ENCODE peak calls at places on chromosomes 3 and 15, in nine cellular contexts. One of them, this sample, is unnamed.

GRCh38 chr3:177641206-177641605 is 443.9 kb upstream of the TBL1XR1 start:
- DNase-seq in transverse colon: no peak
- DNase-seq in IMR-90: no peak
- DNase-seq in ovary: no peak
- DNase-seq in uterus: no peak
- DNase-seq in breast epithelium: no peak
- DNase-seq in K562: no peak
- DNase-seq in sigmoid colon: no peak
- DNase-seq in body of pancreas: no peak
- DNase-seq in this sample: no peak

GRCh38 chr3:43790476-43790875 is 99.7 kb downstream of the ABHD5 start:
- DNase-seq in transverse colon: no peak
- DNase-seq in IMR-90: no peak
- DNase-seq in ovary: no peak
- DNase-seq in uterus: no peak
- DNase-seq in breast epithelium: no peak
- DNase-seq in K562: no peak
- DNase-seq in sigmoid colon: no peak
- DNase-seq in body of pancreas: no peak
- DNase-seq in this sample: no peak

GRCh38 chr3:71022552-71023335 is 560.8 kb downstream of the FOXP1 start:
- DNase-seq in transverse colon: no peak
- DNase-seq in IMR-90: peak
- DNase-seq in ovary: no peak
- DNase-seq in uterus: no peak
- DNase-seq in breast epithelium: no peak
- DNase-seq in K562: no peak
- DNase-seq in sigmoid colon: no peak
- DNase-seq in body of pancreas: no peak
- DNase-seq in this sample: peak

GRCh38 chr3:67382551-67382950 is 271.9 kb downstream of the SUCLG2 start:
- DNase-seq in transverse colon: no peak
- DNase-seq in IMR-90: peak
- DNase-seq in ovary: no peak
- DNase-seq in uterus: no peak
- DNase-seq in breast epithelium: no peak
- DNase-seq in K562: no peak
- DNase-seq in sigmoid colon: no peak
- DNase-seq in body of pancreas: no peak
- DNase-seq in this sample: peak

GRCh38 chr3:100720423-100720822 is 11.1 kb downstream of the TFG start:
- DNase-seq in transverse colon: no peak
- DNase-seq in IMR-90: no peak
- DNase-seq in ovary: no peak
- DNase-seq in uterus: no peak
- DNase-seq in breast epithelium: no peak
- DNase-seq in K562: no peak
- DNase-seq in sigmoid colon: no peak
- DNase-seq in body of pancreas: no peak
- DNase-seq in this sample: no peak

GRCh38 chr3:82494977-82495489 is 733.6 kb upstream of the GBE1 start:
- DNase-seq in transverse colon: no peak
- DNase-seq in IMR-90: no peak
- DNase-seq in ovary: no peak
- DNase-seq in uterus: no peak
- DNase-seq in breast epithelium: no peak
- DNase-seq in K562: no peak
- DNase-seq in sigmoid colon: no peak
- DNase-seq in body of pancreas: no peak
- DNase-seq in this sample: no peak

GRCh38 chr3:32126305-32127015 is 20.0 kb downstream of the GPD1L start:
- DNase-seq in transverse colon: no peak
- DNase-seq in IMR-90: no peak
- DNase-seq in ovary: no peak
- DNase-seq in uterus: no peak
- DNase-seq in breast epithelium: no peak
- DNase-seq in K562: no peak
- DNase-seq in sigmoid colon: no peak
- DNase-seq in body of pancreas: no peak
- DNase-seq in this sample: peak

GRCh38 chr3:129173206-129173605 is 10.5 kb downstream of the CNBP start:
- DNase-seq in transverse colon: no peak
- DNase-seq in IMR-90: no peak
- DNase-seq in ovary: no peak
- DNase-seq in uterus: no peak
- DNase-seq in breast epithelium: no peak
- DNase-seq in K562: no peak
- DNase-seq in sigmoid colon: no peak
- DNase-seq in body of pancreas: no peak
- DNase-seq in this sample: no peak

GRCh38 chr3:148992027-148992634 is 791 bp downstream of the GYG1 start:
- DNase-seq in transverse colon: peak
- DNase-seq in IMR-90: no peak
- DNase-seq in ovary: peak
- DNase-seq in uterus: peak
- DNase-seq in breast epithelium: peak
- DNase-seq in K562: peak
- DNase-seq in sigmoid colon: peak
- DNase-seq in body of pancreas: peak
- DNase-seq in this sample: peak

GRCh38 chr15:47933865-47934264 is 186.9 kb upstream of the SLC24A5 start:
- DNase-seq in transverse colon: no peak
- DNase-seq in IMR-90: no peak
- DNase-seq in ovary: no peak
- DNase-seq in uterus: no peak
- DNase-seq in breast epithelium: no peak
- DNase-seq in K562: no peak
- DNase-seq in sigmoid colon: no peak
- DNase-seq in body of pancreas: no peak
- DNase-seq in this sample: no peak

GRCh38 chr15:33808720-33809119 is 159.6 kb upstream of the CHRM5 start:
- DNase-seq in transverse colon: no peak
- DNase-seq in IMR-90: no peak
- DNase-seq in ovary: no peak
- DNase-seq in uterus: no peak
- DNase-seq in breast epithelium: no peak
- DNase-seq in K562: no peak
- DNase-seq in sigmoid colon: no peak
- DNase-seq in body of pancreas: no peak
- DNase-seq in this sample: no peak

GRCh38 chr3:47475029-47475569 is 642 bp downstream of the SCAP start:
- DNase-seq in transverse colon: peak
- DNase-seq in IMR-90: peak
- DNase-seq in ovary: no peak
- DNase-seq in uterus: no peak
- DNase-seq in breast epithelium: no peak
- DNase-seq in K562: peak
- DNase-seq in sigmoid colon: no peak
- DNase-seq in body of pancreas: no peak
- DNase-seq in this sample: no peak

GRCh38 chr3:188345223-188345622 is 191.3 kb downstream of the LPP start:
- DNase-seq in transverse colon: no peak
- DNase-seq in IMR-90: peak
- DNase-seq in ovary: no peak
- DNase-seq in uterus: no peak
- DNase-seq in breast epithelium: no peak
- DNase-seq in K562: no peak
- DNase-seq in sigmoid colon: no peak
- DNase-seq in body of pancreas: no peak
- DNase-seq in this sample: no peak

DNA sequence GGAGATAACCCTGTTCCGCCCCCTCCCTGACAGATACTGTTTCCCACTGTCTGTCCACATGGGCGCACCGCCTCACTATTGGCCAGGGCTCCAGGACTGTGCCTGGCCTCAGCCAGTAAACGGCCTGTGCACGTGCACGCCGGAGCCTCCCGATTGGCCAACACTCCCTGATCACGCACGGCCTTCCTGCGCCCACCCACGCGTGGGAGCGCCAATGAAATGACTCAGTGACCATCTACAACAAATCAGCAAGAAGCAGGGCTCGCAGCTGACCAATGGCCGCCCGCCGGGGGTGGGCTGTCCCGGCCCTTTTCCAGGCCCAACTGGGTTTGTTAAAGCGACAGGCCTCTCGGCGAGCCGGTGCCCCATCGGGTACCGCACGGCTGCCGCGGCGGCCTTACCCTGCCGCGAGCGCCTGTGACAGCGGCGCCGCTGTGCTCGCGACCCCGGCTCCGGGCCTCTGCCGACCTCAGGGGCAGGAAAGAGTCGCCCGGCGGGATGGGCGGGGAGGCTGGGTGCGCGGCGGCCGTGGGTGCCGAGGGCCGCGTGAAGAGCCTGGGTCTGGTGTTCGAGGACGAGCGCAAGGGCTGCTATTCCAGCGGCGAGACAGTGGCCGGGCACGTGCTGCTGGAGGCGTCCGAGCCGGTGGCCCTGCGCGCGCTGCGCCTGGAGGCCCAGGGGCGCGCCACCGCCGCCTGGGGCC is at the start of gene ARRDC4:
- DNase-seq in transverse colon: peak
- DNase-seq in IMR-90: peak
- DNase-seq in ovary: peak
- DNase-seq in uterus: peak
- DNase-seq in breast epithelium: peak
- DNase-seq in K562: peak
- DNase-seq in sigmoid colon: peak
- DNase-seq in body of pancreas: peak
- DNase-seq in this sample: peak
- TF ChIP-seq POLR2A in transverse colon: peak
- TF ChIP-seq POLR2A in IMR-90: peak
- TF ChIP-seq POLR2A in ovary: peak
- TF ChIP-seq POLR2A in uterus: peak
- TF ChIP-seq POLR2A in breast epithelium: no peak
- TF ChIP-seq POLR2A in K562: peak
- TF ChIP-seq POLR2A in sigmoid colon: peak
- TF ChIP-seq POLR2A in body of pancreas: peak
- TF ChIP-seq POLR2A in this sample: peak

GRCh38 chr15:29064290-29064689 is 178.5 kb downstream of the APBA2 start:
- DNase-seq in transverse colon: no peak
- DNase-seq in IMR-90: no peak
- DNase-seq in ovary: no peak
- DNase-seq in uterus: no peak
- DNase-seq in breast epithelium: no peak
- DNase-seq in K562: no peak
- DNase-seq in sigmoid colon: no peak
- DNase-seq in body of pancreas: peak
- DNase-seq in this sample: no peak

GRCh38 chr15:29064731-29065130 is 179.0 kb downstream of the APBA2 start:
- DNase-seq in transverse colon: no peak
- DNase-seq in IMR-90: no peak
- DNase-seq in ovary: no peak
- DNase-seq in uterus: no peak
- DNase-seq in breast epithelium: no peak
- DNase-seq in K562: no peak
- DNase-seq in sigmoid colon: no peak
- DNase-seq in body of pancreas: no peak
- DNase-seq in this sample: no peak

GRCh38 chr15:29066310-29066709 is 180.5 kb downstream of the APBA2 start:
- DNase-seq in transverse colon: no peak
- DNase-seq in IMR-90: no peak
- DNase-seq in ovary: no peak
- DNase-seq in uterus: no peak
- DNase-seq in breast epithelium: no peak
- DNase-seq in K562: no peak
- DNase-seq in sigmoid colon: no peak
- DNase-seq in body of pancreas: no peak
- DNase-seq in this sample: peak

GRCh38 chr15:29066848-29067247 is 181.1 kb downstream of the APBA2 start:
- DNase-seq in transverse colon: no peak
- DNase-seq in IMR-90: no peak
- DNase-seq in ovary: no peak
- DNase-seq in uterus: no peak
- DNase-seq in breast epithelium: no peak
- DNase-seq in K562: no peak
- DNase-seq in sigmoid colon: no peak
- DNase-seq in body of pancreas: no peak
- DNase-seq in this sample: no peak

DNA sequence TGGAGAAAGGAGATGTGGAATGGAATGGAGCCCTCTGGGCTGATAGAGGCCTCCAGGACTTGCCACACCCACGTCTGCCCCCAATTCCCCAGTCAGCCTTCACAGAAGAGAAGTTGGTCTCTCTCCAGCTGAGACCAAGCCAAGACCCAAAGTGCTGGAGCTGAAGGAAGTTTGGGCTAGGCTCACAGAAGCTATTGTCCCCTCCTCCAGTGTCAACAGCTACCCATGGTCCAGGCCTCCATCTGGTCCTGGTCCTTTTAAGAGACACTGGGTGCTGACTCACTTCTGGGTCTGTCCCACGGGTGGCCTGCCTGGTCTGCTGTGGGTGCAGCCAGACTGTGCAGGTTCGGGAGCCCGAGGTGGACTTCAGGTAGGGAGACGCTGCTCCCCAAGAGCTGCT is 179.8 kb downstream of the APBA2 start:
- DNase-seq in transverse colon: no peak
- DNase-seq in IMR-90: no peak
- DNase-seq in ovary: no peak
- DNase-seq in uterus: no peak
- DNase-seq in breast epithelium: no peak
- DNase-seq in K562: no peak
- DNase-seq in sigmoid colon: no peak
- DNase-seq in body of pancreas: no peak
- DNase-seq in this sample: no peak
- H3K27ac ChIP-seq in transverse colon: no peak
- H3K27ac ChIP-seq in IMR-90: no peak
- H3K27ac ChIP-seq in ovary: no peak
- H3K27ac ChIP-seq in uterus: no peak
- H3K27ac ChIP-seq in breast epithelium: no peak
- H3K27ac ChIP-seq in K562: no peak
- H3K27ac ChIP-seq in sigmoid colon: no peak
- H3K27ac ChIP-seq in body of pancreas: no peak
- H3K27ac ChIP-seq in this sample: no peak

GRCh38 chr15:63157066-63157890 is at the start of gene RPS27L:
- DNase-seq in transverse colon: peak
- DNase-seq in IMR-90: peak
- DNase-seq in ovary: peak
- DNase-seq in uterus: peak
- DNase-seq in breast epithelium: peak
- DNase-seq in K562: peak
- DNase-seq in sigmoid colon: peak
- DNase-seq in body of pancreas: peak
- DNase-seq in this sample: peak
- TF ChIP-seq POLR2A in transverse colon: peak
- TF ChIP-seq POLR2A in IMR-90: peak
- TF ChIP-seq POLR2A in ovary: peak
- TF ChIP-seq POLR2A in uterus: peak
- TF ChIP-seq POLR2A in breast epithelium: peak
- TF ChIP-seq POLR2A in K562: peak
- TF ChIP-seq POLR2A in sigmoid colon: peak
- TF ChIP-seq POLR2A in body of pancreas: peak
- TF ChIP-seq POLR2A in this sample: peak

DNA sequence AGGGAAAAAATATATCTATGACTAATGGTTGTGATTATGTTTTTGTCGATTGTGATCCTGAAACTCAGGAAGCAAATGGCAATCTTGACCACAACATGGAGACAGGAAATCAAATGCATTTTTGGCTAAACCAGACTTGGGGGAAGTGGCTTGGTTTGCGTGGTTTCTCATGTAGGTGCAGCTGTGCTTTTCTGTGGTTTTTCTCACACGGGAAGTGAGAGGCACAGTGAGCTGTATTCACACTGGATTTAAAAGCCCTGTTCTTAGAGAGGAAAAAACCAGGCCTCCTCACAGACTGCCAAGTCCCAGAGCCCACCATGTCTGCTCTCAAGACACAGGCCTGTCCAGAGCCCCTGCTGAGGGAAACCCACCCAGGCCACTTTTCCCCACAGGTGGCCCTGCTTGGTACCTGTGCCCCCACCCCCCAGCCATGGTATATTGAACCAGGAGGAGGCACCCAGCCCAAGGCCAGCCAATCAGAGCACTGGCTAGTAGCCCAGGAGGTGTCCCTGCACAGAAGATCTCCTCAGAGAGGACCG is 46.2 kb downstream of the BTD start:
- DNase-seq in transverse colon: peak
- DNase-seq in IMR-90: peak
- DNase-seq in ovary: no peak
- DNase-seq in uterus: no peak
- DNase-seq in breast epithelium: no peak
- DNase-seq in K562: no peak
- DNase-seq in sigmoid colon: no peak
- DNase-seq in body of pancreas: peak
- DNase-seq in this sample: no peak
- H3K27ac ChIP-seq in transverse colon: peak
- H3K27ac ChIP-seq in IMR-90: peak
- H3K27ac ChIP-seq in ovary: no peak
- H3K27ac ChIP-seq in uterus: peak
- H3K27ac ChIP-seq in breast epithelium: peak
- H3K27ac ChIP-seq in K562: no peak
- H3K27ac ChIP-seq in sigmoid colon: peak
- H3K27ac ChIP-seq in body of pancreas: peak
- H3K27ac ChIP-seq in this sample: peak